ENCODE peak calls at places on chromosome 7, in six cellular contexts. G is brain microvascular endothelial cell, F is heart right ventricle, D is psoas muscle, S is epithelial cell of esophagus, C is lower lobe of right lung. V is an unnamed sample.

GRCh38 chr7:87511510-87511909 is 36.0 kb upstream of the ABCB4 start:
- DNase-seq in G (no peak), F (no peak), D (no peak), S (no peak), C (no peak), V (no peak)

GRCh38 chr7:94971051-94971867 is 63.9 kb downstream of the PPP1R9A start:
- DNase-seq in G (no peak), F (no peak), D (no peak), S (no peak), C (no peak), V (no peak)

GRCh38 chr7:452791-453455 is 66.7 kb downstream of the PDGFA start:
- DNase-seq in G (no peak), F (no peak), D (no peak), S (no peak), C (no peak), V (no peak)

GRCh38 chr7:12619461-12620069 is 49.0 kb downstream of the SCIN start:
- DNase-seq in G (no peak), F (no peak), D (no peak), S (no peak), C (no peak), V (no peak)

GRCh38 chr7:33109758-33110238 is 594 bp upstream of the RP9 start:
- DNase-seq in G (peak; percentile 35), F (no peak), D (no peak), S (peak; percentile 51), C (no peak), V (no peak)

GRCh38 chr7:140393756-140394306 is 4.5 kb downstream of the SLC37A3 start:
- DNase-seq in G (no peak), F (no peak), D (no peak), S (no peak), C (no peak), V (no peak)

GRCh38 chr7:6057316-6058128 is 26.3 kb downstream of the ANKRD61 start:
- DNase-seq in G (no peak), F (no peak), D (no peak), S (no peak), C (no peak), V (no peak)

GRCh38 chr7:37009282-37009681 is 285.0 kb upstream of the AOAH start:
- DNase-seq in G (no peak), F (no peak), D (no peak), S (no peak), C (no peak), V (no peak)

GRCh38 chr7:112271162-112271561 is 64.7 kb downstream of the ZNF277 start:
- DNase-seq in G (no peak), F (no peak), D (no peak), S (no peak), C (no peak), V (no peak)

GRCh38 chr7:152661479-152661878 is 14.5 kb downstream of the XRCC2 start:
- DNase-seq in G (no peak), F (no peak), D (no peak), S (no peak), C (no peak), V (no peak)

GRCh38 chr7:73766556-73767229 is 3.4 kb downstream of the CLDN3 start:
- DNase-seq in G (no peak), F (no peak), D (peak; percentile 12), S (no peak), C (no peak), V (peak; percentile 73)

DNA sequence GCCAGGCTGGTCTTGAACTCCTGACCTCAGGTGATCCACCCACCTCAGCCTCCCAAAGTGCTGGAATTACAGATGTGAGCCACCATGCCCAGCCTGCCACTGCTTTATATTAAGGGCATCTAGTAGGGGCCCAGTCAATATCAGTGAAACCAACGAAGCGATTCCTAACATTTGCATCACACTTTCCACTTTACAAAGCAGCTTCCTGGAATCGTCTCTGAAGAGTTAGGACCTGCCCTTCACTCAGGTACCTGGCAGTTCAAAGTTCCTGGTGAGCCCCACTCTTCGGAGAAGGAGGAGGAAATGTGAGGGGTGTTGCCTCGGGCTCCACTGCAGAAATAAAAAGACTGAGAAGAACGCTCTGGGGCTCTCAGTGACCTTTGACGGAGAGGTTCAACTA is 31.1 kb upstream of the EZH2 start:
- DNase-seq in G (no peak), F (no peak), D (no peak), S (no peak), C (no peak), V (no peak)
- TF ChIP-seq CTCF in G (no peak), F (no peak), D (no peak), S (no peak), C (no peak), V (no peak)

DNA sequence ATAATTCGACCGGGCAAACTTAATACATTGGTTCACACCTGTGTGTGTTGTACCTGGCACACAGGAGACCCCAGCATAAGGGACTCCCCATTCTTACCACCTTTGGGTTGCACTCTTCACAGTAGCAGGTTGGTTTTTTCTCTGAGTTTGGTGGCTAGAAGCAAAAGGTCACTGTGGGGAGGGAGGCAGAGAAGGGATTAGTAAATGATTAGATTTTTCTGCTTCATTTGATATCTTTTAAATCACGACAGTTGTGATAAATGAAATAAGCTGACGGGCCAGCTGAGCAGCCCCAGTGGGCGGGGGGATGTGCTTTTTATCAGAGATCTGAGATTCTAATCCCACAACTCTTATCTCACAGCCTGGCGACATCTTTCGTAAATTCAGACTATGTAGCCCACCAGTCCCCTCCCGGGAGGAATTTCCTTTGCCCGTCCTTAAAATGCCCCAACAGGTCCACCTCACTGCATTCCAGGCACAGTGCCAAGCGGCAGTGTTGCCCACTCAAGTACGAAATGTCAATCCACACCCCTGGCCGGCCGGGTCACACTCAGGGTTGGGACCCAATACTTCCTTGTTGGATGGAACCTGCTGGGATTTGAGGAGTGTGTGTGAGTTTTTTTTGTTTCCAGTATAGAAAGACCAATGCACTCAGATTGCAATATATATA is 10.5 kb upstream of the KCP start:
- DNase-seq in G (no peak), F (no peak), D (peak; percentile 22), S (no peak), C (peak; percentile 68), V (no peak)
- H3K4me3 ChIP-seq in G (no peak overlapping the region), F (no peak overlapping the region), D (no peak overlapping the region), S (no peak overlapping the region), C (no peak overlapping the region), V (no peak overlapping the region)

DNA sequence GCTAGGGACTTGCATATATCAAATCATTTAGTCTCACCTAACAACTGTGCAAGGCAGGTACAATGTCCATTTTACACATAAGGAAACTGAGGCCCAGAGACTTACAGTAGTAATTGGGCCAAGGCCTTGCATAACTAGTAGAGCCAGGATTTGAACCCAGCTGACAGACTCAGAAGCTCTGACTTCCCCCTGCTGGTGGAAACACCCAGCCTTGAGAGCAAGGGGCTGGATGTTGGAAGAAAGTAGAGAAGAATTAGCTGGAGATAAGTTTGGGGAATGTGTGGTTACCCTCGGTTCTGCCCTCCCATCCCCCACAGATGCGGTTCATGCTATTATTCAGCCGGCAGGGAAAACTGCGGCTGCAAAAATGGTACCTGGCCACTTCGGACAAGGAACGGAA is 2.0 kb downstream of the AP1S1 start:
- DNase-seq in G (no peak), F (no peak), D (no peak), S (no peak), C (no peak), V (no peak)
- TF ChIP-seq CTCF in G (peak; percentile 53), F (no peak), D (no peak), S (no peak), C (no peak), V (no peak)

GRCh38 chr7:2920956-2921708 is 77.0 kb upstream of the GNA12 start:
- DNase-seq in G (no peak), F (no peak), D (no peak), S (peak; percentile 36), C (no peak), V (no peak)
- H3K4me3 ChIP-seq in G (no peak overlapping the region), F (no peak overlapping the region), D (no peak overlapping the region), S (no peak overlapping the region), C (no peak overlapping the region), V (no peak overlapping the region)

GRCh38 chr7:29115753-29116152 is 30.6 kb downstream of the CPVL start:
- DNase-seq in G (no peak), F (no peak), D (no peak), S (no peak), C (no peak), V (no peak)

GRCh38 chr7:29116361-29116760 is 30.0 kb downstream of the CPVL start:
- DNase-seq in G (no peak), F (no peak), D (no peak), S (no peak), C (no peak), V (no peak)

GRCh38 chr7:29115130-29115529 is 31.2 kb downstream of the CPVL start:
- DNase-seq in G (no peak), F (no peak), D (no peak), S (no peak), C (no peak), V (no peak)

GRCh38 chr7:29112721-29113120 is 33.6 kb downstream of the CPVL start:
- DNase-seq in G (no peak), F (no peak), D (no peak), S (peak; percentile 44), C (no peak), V (no peak)

DNA sequence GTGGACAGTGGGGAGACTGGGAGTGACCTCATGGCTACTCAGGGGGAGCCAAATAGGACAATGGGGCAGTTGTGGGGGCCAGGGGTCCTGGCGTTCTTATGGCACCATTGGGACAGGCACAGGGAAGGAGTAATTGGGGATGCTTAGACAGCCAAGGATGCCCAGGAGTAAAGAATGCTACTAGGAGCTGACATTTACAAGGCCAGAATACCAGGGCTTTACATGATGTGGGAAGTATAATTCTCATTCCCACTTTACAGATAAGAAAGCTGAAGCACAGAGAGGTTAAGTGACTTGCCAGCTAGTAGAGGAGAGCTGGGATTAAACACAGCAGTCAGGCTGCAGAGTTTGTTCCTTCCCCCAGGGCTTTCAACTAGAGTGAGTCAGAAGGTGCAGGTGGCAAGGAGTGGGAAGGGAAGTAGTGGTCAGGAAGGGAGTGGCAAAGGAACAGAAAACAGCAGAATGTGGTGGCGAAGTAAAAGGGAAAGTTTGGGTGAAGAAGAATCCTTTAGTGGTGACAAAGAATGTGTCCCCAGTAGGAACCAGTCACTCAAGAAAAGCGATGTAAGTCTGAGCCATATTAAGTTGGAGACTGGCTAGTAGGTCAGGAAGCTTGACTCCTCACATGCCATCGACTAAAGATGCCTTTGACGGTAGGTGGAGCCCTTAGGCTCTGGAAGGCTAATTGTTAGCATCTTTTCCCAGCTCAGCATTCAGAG is 32.8 kb downstream of the CPVL start:
- DNase-seq in G (peak; percentile 5), F (no peak), D (no peak), S (peak; percentile 73), C (no peak), V (no peak)
- TF ChIP-seq CTCF in G (peak; percentile 59), F (peak; percentile 42), D (peak; percentile 35), S (peak; percentile 47), C (peak; percentile 11), V (peak; percentile 80)

V was measured in LNCaP clone FGC.